ENCODE peak calls at places on chromosome 2, in five cellular contexts. Y is spleen, I is suprapubic skin, O is transverse colon, Z is H1. S is an unnamed sample.

GRCh38 chr2:203949228-203949627 is 12.7 kb downstream of the ICOS start:
- DNase-seq in O (no peak), Y (no peak), I (no peak), Z (no peak), S (no peak)

GRCh38 chr2:9422321-9423099 is 818 bp downstream of the ITGB1BP1 start:
- DNase-seq in I (no peak), O (peak; percentile 45), Z (no peak), Y (peak; percentile 85), S (peak; percentile 51)

GRCh38 chr2:134372611-134373131 is 118.8 kb downstream of the MGAT5 start:
- DNase-seq in I (no peak), O (no peak), Z (no peak), Y (no peak), S (no peak)

GRCh38 chr2:84458436-84459027 is 548 bp downstream of the SUCLG1 start:
- DNase-seq in I (no peak), Z (no peak), Y (no peak), O (peak; percentile 27), S (peak; percentile 7)

GRCh38 chr2:120944575-120944974 is 208.9 kb downstream of the GLI2 start:
- DNase-seq in Y (no peak), O (no peak), Z (no peak), I (no peak), S (no peak)

GRCh38 chr2:164495491-164496223 is 125.6 kb downstream of the GRB14 start:
- DNase-seq in O (no peak), Z (no peak), I (no peak), Y (no peak), S (no peak)

GRCh38 chr2:191222952-191223351 is 22.3 kb upstream of the MYO1B start:
- DNase-seq in Y (no peak), Z (no peak), O (no peak), I (no peak), S (no peak)

GRCh38 chr2:182870227-182870626 is 3.8 kb upstream of the FRZB start:
- DNase-seq in Z (peak; percentile 29), O (no peak), Y (no peak), I (no peak), S (no peak)

GRCh38 chr2:105749583-105750399 is 5.1 kb downstream of the NCK2 start:
- DNase-seq in O (peak; percentile 36), I (peak; percentile 58), Z (no peak), Y (no peak), S (no peak)

GRCh38 chr2:198316852-198317395 is 512.5 kb downstream of the PLCL1 start:
- DNase-seq in Z (no peak), O (peak; percentile 42), I (no peak), Y (no peak), S (no peak)

DNA sequence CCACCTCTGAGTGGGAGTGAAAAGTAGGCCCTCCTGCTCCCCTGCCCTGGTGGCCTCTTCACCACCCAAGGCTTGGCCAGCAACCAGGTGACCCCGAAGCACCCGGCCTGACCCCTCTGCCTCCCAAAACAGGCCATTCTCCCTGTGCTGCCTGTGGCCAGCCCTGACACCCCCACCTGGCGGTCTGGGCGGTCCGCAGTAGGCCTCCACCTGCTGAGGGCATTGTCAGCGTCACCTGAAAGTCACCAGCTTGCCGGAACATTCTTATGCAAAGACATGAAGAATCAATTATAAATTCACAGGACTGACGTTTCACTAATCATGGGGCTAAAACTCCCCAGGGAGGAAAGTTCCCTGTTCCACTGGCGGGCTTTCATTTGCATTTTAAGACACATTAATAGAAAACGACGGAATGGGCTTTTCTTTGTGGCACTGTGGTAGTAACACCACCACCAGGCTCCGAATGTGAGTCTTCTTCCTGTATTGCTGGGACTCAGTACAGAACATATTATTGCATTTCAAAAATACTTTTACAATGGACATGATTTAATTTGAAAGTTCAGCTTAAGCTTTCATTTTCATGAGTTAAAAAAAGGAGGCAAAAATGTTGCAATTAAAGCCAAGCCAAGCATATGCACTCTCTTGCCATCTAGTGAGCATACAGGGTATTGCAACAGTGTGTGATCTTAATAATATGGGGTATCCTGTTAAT is 57.4 kb downstream of the ADI1 start:
- DNase-seq in Z (no peak), O (no peak), Y (peak; percentile 72), I (peak; percentile 61), S (peak; percentile 49)
- TF ChIP-seq POLR2AphosphoS5 in Z (no peak), O (no peak), Y (peak; percentile 39), I (no peak), S (no peak)

DNA sequence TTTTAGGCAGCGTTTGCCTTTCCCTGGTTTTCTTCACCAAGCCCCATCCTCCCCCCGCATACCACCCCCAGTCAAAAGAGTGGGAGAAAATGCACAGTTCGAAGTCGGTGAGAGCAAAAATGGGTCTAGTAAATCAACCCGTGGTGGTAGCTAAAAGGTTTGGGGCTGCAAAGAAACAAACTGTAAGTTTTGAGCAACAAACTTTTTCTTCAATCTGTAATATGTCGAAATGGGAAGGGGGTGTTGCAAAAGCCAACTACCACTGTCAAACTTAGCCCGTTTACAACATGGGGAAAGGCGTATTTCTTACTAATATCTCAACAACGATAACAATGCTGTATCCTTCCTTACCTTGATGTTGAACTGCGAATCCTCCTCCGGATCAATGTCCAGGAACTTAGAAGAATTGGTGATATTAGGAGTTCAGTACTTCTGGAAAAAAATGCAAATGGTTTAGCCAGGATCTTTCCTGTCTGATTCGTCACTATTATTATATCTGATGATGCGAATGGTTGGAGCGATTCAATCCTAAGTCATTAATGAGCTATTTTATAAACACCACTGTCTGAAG is 2.4 kb upstream of the SATB2 start:
- DNase-seq in Y (no peak), Z (no peak), O (no peak), I (no peak), S (no peak)
- TF ChIP-seq POLR2A in Y (no peak), Z (no peak), O (peak; percentile 5), I (no peak), S (no peak)

DNA sequence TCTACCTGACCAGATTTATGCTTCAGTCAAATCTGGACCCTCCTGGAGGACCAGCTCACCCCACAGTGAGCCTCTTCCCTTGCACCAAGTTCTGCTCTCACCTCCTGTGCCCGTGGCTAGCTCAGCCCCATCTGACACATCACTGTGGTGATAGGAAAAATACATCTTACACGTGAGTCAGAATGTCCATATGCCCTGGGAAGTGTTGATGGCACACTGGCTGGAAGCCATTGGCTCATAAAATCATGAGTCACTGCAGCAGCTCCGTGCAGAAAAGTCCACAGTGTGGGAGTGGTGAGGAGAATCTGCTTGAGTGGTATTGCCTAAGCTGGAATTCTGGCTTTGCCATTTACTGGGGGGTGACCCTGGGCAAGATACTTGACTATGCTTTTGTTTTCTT is 42.6 kb upstream of the RAPGEF4 start:
- DNase-seq in O (peak; percentile 83), I (no peak), Y (no peak), Z (no peak), S (no peak)
- TF ChIP-seq POLR2AphosphoS5 in O (peak; percentile 85), I (peak; percentile 23), Y (no peak), Z (no peak), S (no peak)

DNA sequence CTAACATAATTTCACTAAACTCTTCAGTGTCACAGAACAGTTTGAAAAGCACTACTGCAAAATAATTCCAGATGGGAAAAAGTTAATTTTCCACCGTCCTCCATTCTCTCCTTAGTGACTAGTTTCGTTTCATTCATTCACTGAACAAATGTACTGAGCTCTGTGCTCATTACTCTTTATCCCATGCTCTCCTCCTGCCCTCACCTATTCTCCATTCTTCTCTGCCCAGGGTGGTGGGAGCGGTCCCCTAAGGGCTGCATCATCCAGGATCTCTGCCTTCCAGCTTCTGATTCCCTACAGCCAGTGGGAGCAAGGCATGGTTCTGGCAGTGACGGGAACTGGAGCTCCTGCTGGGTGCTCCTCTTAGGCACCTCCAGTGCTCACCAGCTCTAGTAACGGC is 133.9 kb upstream of the TLK1 start:
- DNase-seq in O (no peak), Y (no peak), Z (no peak), I (no peak), S (no peak)
- TF ChIP-seq POLR2A in O (no peak), Y (no peak), Z (no peak), I (no peak), S (no peak)

GRCh38 chr2:108971661-108972566 is 17.1 kb downstream of the EDAR start:
- DNase-seq in Z (no peak), O (peak; percentile 82), I (no peak), Y (no peak), S (no peak)
- TF ChIP-seq POLR2AphosphoS5 in Z (no peak), O (no peak), I (peak; percentile 28), Y (no peak), S (no peak)

GRCh38 chr2:207706936-207707860 is 4.2 kb upstream of the CCNYL1 start:
- DNase-seq in Y (no peak), O (no peak), I (no peak), Z (no peak), S (no peak)

GRCh38 chr2:207711750-207712487 is 479 bp downstream of the CCNYL1 start:
- DNase-seq in Y (peak; percentile 95), O (peak; percentile 70), Z (no peak), I (peak; percentile 81), S (peak; percentile 57)

GRCh38 chr2:207716061-207716460 is 4.6 kb downstream of the CCNYL1 start:
- DNase-seq in Z (no peak), O (no peak), Y (no peak), I (no peak), S (no peak)

GRCh38 chr2:207710814-207711740 is at the start of gene CCNYL1:
- DNase-seq in O (peak; percentile 99), I (peak; percentile 100), Y (peak; percentile 100), Z (peak; percentile 99), S (peak; percentile 99)
- TF ChIP-seq POLR2A in O (peak; percentile 76), I (peak; percentile 75), Y (no peak), Z (peak; percentile 99), S (peak; percentile 81)

S was measured in GM12892.